ENCODE peak calls at places on chromosomes 7 and 10, in eight cellular contexts. J is hepatocyte; Q is activated CD8-positive, alpha-beta memory T cell treated with anti-CD3 and anti-CD28 coated beads for 24 hours; L is stimulated activated naive CD8-positive, alpha-beta T cell treated with anti-CD3 and anti-CD28 coated beads, Interleukin-15, Interleukin-2, amounts not matched to agents 100 U/mL and 50 U/mL, for 24 hours; H is heart right ventricle; K is fibroblast of the aortic adventitia; S is endothelial cell; M is hypothalamus. C is an unnamed sample.

GRCh38 chr10:99834410-99834809 is 52.0 kb downstream of the ABCC2 start:
- DNase-seq in J (no peak), Q (no peak), L (no peak), H (no peak), K (peak; percentile 45), S (no peak), M (no peak), C (no peak)

GRCh38 chr10:10797467-10797866 is 220.2 kb upstream of the CELF2 start:
- DNase-seq in J (no peak), Q (no peak), L (no peak), H (no peak), K (peak; percentile 49), S (no peak), M (no peak), C (no peak)

GRCh38 chr10:102645741-102646609 is 1.7 kb downstream of the TRIM8 start:
- DNase-seq in J (peak; percentile 88), Q (peak; percentile 91), L (peak; percentile 82), H (peak; percentile 90), K (peak; percentile 95), S (no peak), M (peak; percentile 68), C (no peak)

GRCh38 chr7:1263391-1263951 is 30.8 kb downstream of the UNCX start:
- DNase-seq in J (no peak), Q (no peak), L (no peak), H (no peak), K (no peak), S (no peak), M (no peak), C (no peak)

GRCh38 chr7:132554446-132554845 is 21.8 kb downstream of the PLXNA4 start:
- DNase-seq in J (no peak), Q (no peak), L (no peak), H (no peak), K (no peak), S (no peak), M (no peak), C (no peak)

GRCh38 chr7:137816696-137817320 is 30.0 kb downstream of the DGKI start:
- DNase-seq in J (no peak), Q (no peak), L (no peak), H (no peak), K (peak; percentile 66), S (no peak), M (no peak), C (no peak)

GRCh38 chr10:113103131-113103830 is 153.2 kb downstream of the TCF7L2 start:
- DNase-seq in J (no peak), Q (no peak), L (no peak), H (no peak), K (no peak), S (no peak), M (no peak), C (no peak)

GRCh38 chr7:107502797-107503196 is 32.9 kb downstream of the GPR22 start:
- DNase-seq in J (no peak), Q (no peak), L (no peak), H (no peak), K (no peak), S (no peak), M (no peak), C (no peak)

GRCh38 chr10:6141296-6142151 is 52.7 kb downstream of the RBM17 start:
- DNase-seq in J (no peak), Q (peak; percentile 76), L (peak; percentile 33), H (no peak), K (peak; percentile 80), S (no peak), M (no peak), C (no peak)

GRCh38 chr7:79502151-79502550 is 48.7 kb upstream of the MAGI2 start:
- DNase-seq in J (no peak), Q (no peak), L (no peak), H (no peak), K (no peak), S (no peak), M (no peak), C (no peak)

GRCh38 chr10:70528726-70529362 is 50.3 kb downstream of the PALD1 start:
- DNase-seq in J (no peak), Q (no peak), L (no peak), H (peak; percentile 38), K (peak; percentile 58), S (no peak), M (no peak), C (no peak)

GRCh38 chr7:149126662-149127321 is 668 bp upstream of the ZNF425 start:
- DNase-seq in J (peak; percentile 65), Q (peak; percentile 90), L (peak; percentile 78), H (peak; percentile 49), K (no peak), S (peak; percentile 61), M (peak; percentile 68), C (no peak)

GRCh38 chr7:117075934-117076333 is 122.6 kb downstream of the ST7 start:
- DNase-seq in J (no peak), Q (no peak), L (no peak), H (no peak), K (no peak), S (no peak), M (no peak), C (no peak)

GRCh38 chr10:130190065-130190736 is 54.0 kb downstream of the GLRX3 start:
- DNase-seq in J (peak; percentile 95), Q (peak; percentile 98), L (peak; percentile 92), H (peak; percentile 85), K (peak; percentile 78), S (peak; percentile 94), M (peak; percentile 77), C (no peak)

GRCh38 chr7:77796109-77796508 is 2.1 kb downstream of the TMEM60 start:
- DNase-seq in J (no peak), Q (no peak), L (no peak), H (no peak), K (no peak), S (no peak), M (no peak), C (no peak)

GRCh38 chr7:133783276-133783675 is 343.9 kb upstream of the LRGUK start:
- DNase-seq in J (no peak), Q (no peak), L (no peak), H (no peak), K (peak; percentile 4), S (no peak), M (no peak), C (no peak)

GRCh38 chr7:134432296-134433152 is 26.4 kb downstream of the AKR1B1 start:
- DNase-seq in J (peak; percentile 91), Q (peak; percentile 85), L (peak; percentile 75), H (peak; percentile 87), K (peak; percentile 95), S (peak; percentile 73), M (peak; percentile 71), C (peak; percentile 50)

GRCh38 chr10:124741922-124742417 is 2.2 kb downstream of the FAM53B start:
- DNase-seq in J (peak; percentile 15), Q (no peak), L (no peak), H (no peak), K (no peak), S (no peak), M (no peak), C (no peak)

GRCh38 chr7:20235303-20235702 is 18.1 kb upstream of the MACC1 start:
- DNase-seq in J (no peak), Q (no peak), L (no peak), H (no peak), K (peak; percentile 58), S (no peak), M (no peak), C (no peak)

C was measured in cerebellar nuclear complex.